ENCODE peak calls at places on chromosomes 2 and 18, in eight cellular contexts. One of them, this sample, is unnamed.
A peak's percentile ranks its signal among the peaks of the same experiment; 100 is the strongest.

GRCh38 chr2:94956797-94957391 is 68.6 kb upstream of the MAL start:
- DNase-seq in stimulated activated CD8-positive, alpha-beta memory T cell treated with anti-CD3 and anti-CD28 coated beads, Interleukin-4, amount 100 ng/mL, for 24 hours: peak; percentile 4
- DNase-seq in WTC11: peak; percentile 54
- DNase-seq in left lung: no peak
- DNase-seq in GM23248: peak; percentile 61
- DNase-seq in KBM-7: peak; percentile 23
- DNase-seq in GM12865: peak; percentile 26
- DNase-seq in HEK293T: peak; percentile 65
- DNase-seq in this sample: no peak

GRCh38 chr2:26072925-26073768 is 39.3 kb downstream of the RAB10 start:
- DNase-seq in stimulated activated CD8-positive, alpha-beta memory T cell treated with anti-CD3 and anti-CD28 coated beads, Interleukin-4, amount 100 ng/mL, for 24 hours: no peak
- DNase-seq in WTC11: no peak
- DNase-seq in left lung: no peak
- DNase-seq in GM23248: peak; percentile 17
- DNase-seq in KBM-7: no peak
- DNase-seq in GM12865: no peak
- DNase-seq in HEK293T: no peak
- DNase-seq in this sample: no peak

GRCh38 chr2:118774458-118775133 is 72.9 kb downstream of the EN1 start:
- DNase-seq in stimulated activated CD8-positive, alpha-beta memory T cell treated with anti-CD3 and anti-CD28 coated beads, Interleukin-4, amount 100 ng/mL, for 24 hours: no peak
- DNase-seq in WTC11: peak; percentile 87
- DNase-seq in left lung: peak; percentile 86
- DNase-seq in GM23248: peak; percentile 85
- DNase-seq in KBM-7: no peak
- DNase-seq in GM12865: no peak
- DNase-seq in HEK293T: peak; percentile 83
- DNase-seq in this sample: no peak

GRCh38 chr18:26865557-26865956 is at the start of gene AQP4:
- DNase-seq in stimulated activated CD8-positive, alpha-beta memory T cell treated with anti-CD3 and anti-CD28 coated beads, Interleukin-4, amount 100 ng/mL, for 24 hours: no peak
- DNase-seq in WTC11: no peak
- DNase-seq in left lung: peak; percentile 83
- DNase-seq in GM23248: no peak
- DNase-seq in KBM-7: no peak
- DNase-seq in GM12865: no peak
- DNase-seq in HEK293T: peak; percentile 54
- DNase-seq in this sample: no peak

GRCh38 chr2:197345846-197346370 is 35.3 kb upstream of the ANKRD44 start:
- DNase-seq in stimulated activated CD8-positive, alpha-beta memory T cell treated with anti-CD3 and anti-CD28 coated beads, Interleukin-4, amount 100 ng/mL, for 24 hours: no peak
- DNase-seq in WTC11: no peak
- DNase-seq in left lung: no peak
- DNase-seq in GM23248: peak; percentile 16
- DNase-seq in KBM-7: no peak
- DNase-seq in GM12865: no peak
- DNase-seq in HEK293T: no peak
- DNase-seq in this sample: no peak

GRCh38 chr2:179446475-179447141 is 182.0 kb upstream of the SESTD1 start:
- DNase-seq in stimulated activated CD8-positive, alpha-beta memory T cell treated with anti-CD3 and anti-CD28 coated beads, Interleukin-4, amount 100 ng/mL, for 24 hours: no peak
- DNase-seq in WTC11: no peak
- DNase-seq in left lung: no peak
- DNase-seq in GM23248: no peak
- DNase-seq in KBM-7: no peak
- DNase-seq in GM12865: no peak
- DNase-seq in HEK293T: no peak
- DNase-seq in this sample: no peak

GRCh38 chr18:31399336-31400032 is 22.9 kb downstream of the DSG4 start:
- DNase-seq in stimulated activated CD8-positive, alpha-beta memory T cell treated with anti-CD3 and anti-CD28 coated beads, Interleukin-4, amount 100 ng/mL, for 24 hours: no peak
- DNase-seq in WTC11: no peak
- DNase-seq in left lung: no peak
- DNase-seq in GM23248: no peak
- DNase-seq in KBM-7: peak; percentile 9
- DNase-seq in GM12865: no peak
- DNase-seq in HEK293T: no peak
- DNase-seq in this sample: peak; percentile 65

GRCh38 chr2:218569038-218569431 is 396 bp downstream of the CNOT9 start:
- DNase-seq in stimulated activated CD8-positive, alpha-beta memory T cell treated with anti-CD3 and anti-CD28 coated beads, Interleukin-4, amount 100 ng/mL, for 24 hours: peak; percentile 33
- DNase-seq in WTC11: peak; percentile 65
- DNase-seq in left lung: peak; percentile 82
- DNase-seq in GM23248: peak; percentile 90
- DNase-seq in KBM-7: no peak
- DNase-seq in GM12865: peak; percentile 83
- DNase-seq in HEK293T: peak; percentile 35
- DNase-seq in this sample: no peak

GRCh38 chr2:76921006-76921405 is 601.2 kb downstream of the LRRTM4 start:
- DNase-seq in stimulated activated CD8-positive, alpha-beta memory T cell treated with anti-CD3 and anti-CD28 coated beads, Interleukin-4, amount 100 ng/mL, for 24 hours: no peak
- DNase-seq in WTC11: no peak
- DNase-seq in left lung: no peak
- DNase-seq in GM23248: no peak
- DNase-seq in KBM-7: no peak
- DNase-seq in GM12865: no peak
- DNase-seq in HEK293T: no peak
- DNase-seq in this sample: no peak

GRCh38 chr18:394997-395383 is 105.5 kb downstream of the COLEC12 start:
- DNase-seq in stimulated activated CD8-positive, alpha-beta memory T cell treated with anti-CD3 and anti-CD28 coated beads, Interleukin-4, amount 100 ng/mL, for 24 hours: no peak
- DNase-seq in WTC11: no peak
- DNase-seq in left lung: no peak
- DNase-seq in GM23248: peak; percentile 98
- DNase-seq in KBM-7: no peak
- DNase-seq in GM12865: no peak
- DNase-seq in HEK293T: no peak
- DNase-seq in this sample: peak; percentile 28

GRCh38 chr2:124877065-124877671 is 852.1 kb downstream of the CNTNAP5 start:
- DNase-seq in stimulated activated CD8-positive, alpha-beta memory T cell treated with anti-CD3 and anti-CD28 coated beads, Interleukin-4, amount 100 ng/mL, for 24 hours: no peak
- DNase-seq in WTC11: no peak
- DNase-seq in left lung: no peak
- DNase-seq in GM23248: no peak
- DNase-seq in KBM-7: no peak
- DNase-seq in GM12865: peak; percentile 67
- DNase-seq in HEK293T: no peak
- DNase-seq in this sample: no peak

GRCh38 chr2:24722141-24722790 is 70.9 kb downstream of the PTRHD1 start:
- DNase-seq in stimulated activated CD8-positive, alpha-beta memory T cell treated with anti-CD3 and anti-CD28 coated beads, Interleukin-4, amount 100 ng/mL, for 24 hours: no peak
- DNase-seq in WTC11: no peak
- DNase-seq in left lung: no peak
- DNase-seq in GM23248: no peak
- DNase-seq in KBM-7: no peak
- DNase-seq in GM12865: no peak
- DNase-seq in HEK293T: no peak
- DNase-seq in this sample: peak; percentile 2

This sample was measured in kidney epithelial cell.